ENCODE peak calls at places on chromosomes 2 and 18, in four cellular contexts. F is HCT116, O is body of pancreas, Y is erythroblast. W is an unnamed sample.
A peak's percentile ranks its signal among the peaks of the same experiment; 100 is the strongest.

GRCh38 chr2:151632993-151633592 is 101.2 kb downstream of the NEB start:
- DNase-seq in Y (peak; percentile 20), F (peak; percentile 3), O (no peak), W (peak; percentile 19)

GRCh38 chr2:44836174-44836573 is 105.3 kb upstream of the SIX3 start:
- DNase-seq in F (no peak), O (no peak), Y (no peak), W (no peak)

GRCh38 chr2:9554841-9555337 is 741 bp downstream of the ADAM17 start:
- DNase-seq in Y (peak; percentile 89), O (peak; percentile 27), F (no peak), W (peak; percentile 90)

GRCh38 chr2:43464546-43464945 is 131.3 kb downstream of the THADA start:
- DNase-seq in Y (no peak), F (no peak), O (no peak), W (no peak)

GRCh38 chr2:232146294-232146693 is 184.8 kb downstream of the DIS3L2 start:
- DNase-seq in O (no peak), F (no peak), Y (no peak), W (no peak)

GRCh38 chr2:85213404-85213803 is 80.2 kb downstream of the TCF7L1 start:
- DNase-seq in Y (no peak), F (no peak), O (no peak), W (no peak)

GRCh38 chr2:229798446-229799147 is 84.2 kb upstream of the DNER start:
- DNase-seq in Y (no peak), O (no peak), F (no peak), W (no peak)

GRCh38 chr2:84865181-84865783 is 15.6 kb downstream of the TRABD2A start:
- DNase-seq in Y (peak; percentile 7), F (no peak), O (no peak), W (peak; percentile 52)

GRCh38 chr2:145273840-145274239 is 753.9 kb upstream of the ZEB2 start:
- DNase-seq in O (no peak), F (peak; percentile 27), Y (peak; percentile 32), W (no peak)

GRCh38 chr18:57410749-57411148 is 24.4 kb upstream of the ONECUT2 start:
- DNase-seq in Y (no peak), O (no peak), F (no peak), W (no peak)

GRCh38 chr18:37564796-37565137 is 831 bp downstream of the CELF4 start:
- DNase-seq in Y (peak; percentile 31), F (no peak), O (peak; percentile 62), W (no peak)

GRCh38 chr18:13269599-13270011 is 51.0 kb downstream of the LDLRAD4 start:
- DNase-seq in O (no peak), Y (no peak), F (no peak), W (no peak)

GRCh38 chr2:211745295-211746097 is 793.1 kb downstream of the ERBB4 start:
- DNase-seq in Y (peak; percentile 61), O (peak; percentile 67), F (peak; percentile 51), W (peak; percentile 6)

GRCh38 chr2:40098786-40099470 is 319.9 kb upstream of the THUMPD2 start:
- DNase-seq in F (no peak), O (no peak), Y (no peak), W (no peak)

GRCh38 chr2:45585267-45585861 is 25.7 kb downstream of the SRBD1 start:
- DNase-seq in F (peak; percentile 26), Y (peak; percentile 58), O (peak; percentile 30), W (peak; percentile 43)

GRCh38 chr2:3447789-3448317 is 68.4 kb downstream of the TRAPPC12 start:
- DNase-seq in Y (no peak), O (no peak), F (no peak), W (no peak)

GRCh38 chr2:125713533-125713932 is 942.4 kb upstream of the GYPC start:
- DNase-seq in Y (no peak), F (no peak), O (no peak), W (no peak)

GRCh38 chr2:237393523-237393922 is 20.4 kb downstream of the COL6A3 start:
- DNase-seq in Y (no peak), O (no peak), F (no peak), W (no peak)

GRCh38 chr2:122414911-122415310 is 659.5 kb downstream of the TSN start:
- DNase-seq in Y (no peak), F (no peak), O (no peak), W (no peak)

GRCh38 chr2:237235383-237236095 is 149.8 kb downstream of the COPS8 start:
- DNase-seq in Y (no peak), O (peak; percentile 80), F (no peak), W (no peak)

GRCh38 chr2:12548906-12549305 is 167.8 kb upstream of the TRIB2 start:
- DNase-seq in O (no peak), Y (no peak), F (no peak), W (no peak)

GRCh38 chr18:24176727-24177416 is 38.0 kb downstream of the CABYR start:
- DNase-seq in F (peak; percentile 35), O (peak; percentile 53), Y (peak; percentile 73), W (peak; percentile 13)

GRCh38 chr18:3255611-3256165 is 6.2 kb upstream of the MYL12B start:
- DNase-seq in F (no peak), Y (no peak), O (no peak), W (no peak)

GRCh38 chr2:9196637-9197036 is 10.0 kb upstream of the ASAP2 start:
- DNase-seq in Y (no peak), F (no peak), O (no peak), W (no peak)

GRCh38 chr18:64872710-64873458 is 724.0 kb upstream of the LINC00305 start:
- DNase-seq in F (no peak), Y (no peak), O (no peak), W (no peak)

GRCh38 chr18:27378396-27379094 is 193.4 kb upstream of the CHST9 start:
- DNase-seq in F (no peak), O (peak; percentile 14), Y (no peak), W (no peak)

GRCh38 chr2:203446071-203446481 is 89.0 kb downstream of the RAPH1 start:
- DNase-seq in Y (peak; percentile 6), O (no peak), F (no peak), W (no peak)

GRCh38 chr2:172339431-172340010 is 87.9 kb upstream of the ITGA6 start:
- DNase-seq in O (peak; percentile 39), F (no peak), Y (no peak), W (no peak)

GRCh38 chr2:234136461-234136860 is 86.0 kb downstream of the SPP2 start:
- DNase-seq in F (no peak), O (no peak), Y (no peak), W (peak; percentile 53)

GRCh38 chr2:188983427-188984101 is 9.4 kb downstream of the COL3A1 start:
- DNase-seq in Y (no peak), F (peak; percentile 34), O (no peak), W (no peak)

GRCh38 chr2:26892133-26892532 is 44.2 kb downstream of the DPYSL5 start:
- DNase-seq in Y (no peak), F (no peak), O (no peak), W (no peak)

GRCh38 chr2:67839668-67840067 is 223.1 kb downstream of the C1D start:
- DNase-seq in O (no peak), F (no peak), Y (no peak), W (no peak)

GRCh38 chr2:67842375-67842959 is 220.3 kb downstream of the C1D start:
- DNase-seq in F (no peak), O (no peak), Y (no peak), W (no peak)

GRCh38 chr2:67841711-67842110 is 221.1 kb downstream of the C1D start:
- DNase-seq in Y (no peak), F (no peak), O (no peak), W (no peak)

GRCh38 chr2:67839242-67839641 is 223.6 kb downstream of the C1D start:
- DNase-seq in F (no peak), O (no peak), Y (no peak), W (no peak)

DNA sequence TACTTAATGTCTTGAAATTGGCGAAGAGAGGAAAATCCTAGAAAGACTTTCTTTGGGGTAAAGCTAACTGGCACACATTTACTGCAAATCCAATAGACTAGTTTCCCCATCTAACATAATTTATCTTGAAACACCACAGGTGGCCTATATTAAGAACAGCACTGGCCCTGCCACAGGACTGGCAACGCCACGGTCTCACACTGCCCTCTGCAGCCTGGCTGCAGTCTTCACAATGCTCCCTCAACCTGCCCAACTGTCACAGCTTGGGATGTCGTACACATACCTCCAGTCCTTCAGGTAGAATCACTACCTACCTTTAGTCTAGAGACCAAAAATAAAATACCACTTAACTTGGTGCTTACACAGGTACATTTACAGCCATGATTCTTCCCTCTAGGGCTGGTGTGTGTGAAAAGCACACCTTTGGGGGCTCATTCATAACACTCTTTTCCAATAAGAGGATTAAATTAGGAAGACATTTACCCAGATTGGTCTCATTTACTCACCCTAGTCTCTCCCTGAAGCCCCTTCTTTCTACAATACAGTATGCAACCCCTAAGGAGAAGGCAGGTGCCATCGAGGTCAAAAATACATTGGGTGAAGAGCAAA is 222.2 kb downstream of the C1D start:
- DNase-seq in F (peak; percentile 32), Y (peak; percentile 48), O (peak; percentile 89), W (peak; percentile 46)
- TF ChIP-seq POLR2A in F (no peak), Y (no peak), O (no peak), W (no peak)

GRCh38 chr2:199911052-199911876 is at the start of gene C2orf69:
- DNase-seq in F (peak; percentile 99), O (peak; percentile 97), Y (peak; percentile 97), W (peak; percentile 87)
- TF ChIP-seq POLR2A in F (peak; percentile 75), O (peak; percentile 89), Y (peak; percentile 95), W (peak; percentile 78)

GRCh38 chr2:63858291-63858690 is 16.6 kb downstream of the UGP2 start:
- DNase-seq in O (no peak), Y (no peak), F (no peak), W (no peak)
- TF ChIP-seq POLR2A in O (no peak), Y (no peak), F (no peak), W (no peak)

GRCh38 chr18:5543854-5544389 is at the start of gene EPB41L3:
- DNase-seq in Y (no peak), O (peak; percentile 28), F (no peak), W (no peak)
- TF ChIP-seq POLR2A in Y (no peak), O (peak; percentile 53), F (no peak), W (no peak)

DNA sequence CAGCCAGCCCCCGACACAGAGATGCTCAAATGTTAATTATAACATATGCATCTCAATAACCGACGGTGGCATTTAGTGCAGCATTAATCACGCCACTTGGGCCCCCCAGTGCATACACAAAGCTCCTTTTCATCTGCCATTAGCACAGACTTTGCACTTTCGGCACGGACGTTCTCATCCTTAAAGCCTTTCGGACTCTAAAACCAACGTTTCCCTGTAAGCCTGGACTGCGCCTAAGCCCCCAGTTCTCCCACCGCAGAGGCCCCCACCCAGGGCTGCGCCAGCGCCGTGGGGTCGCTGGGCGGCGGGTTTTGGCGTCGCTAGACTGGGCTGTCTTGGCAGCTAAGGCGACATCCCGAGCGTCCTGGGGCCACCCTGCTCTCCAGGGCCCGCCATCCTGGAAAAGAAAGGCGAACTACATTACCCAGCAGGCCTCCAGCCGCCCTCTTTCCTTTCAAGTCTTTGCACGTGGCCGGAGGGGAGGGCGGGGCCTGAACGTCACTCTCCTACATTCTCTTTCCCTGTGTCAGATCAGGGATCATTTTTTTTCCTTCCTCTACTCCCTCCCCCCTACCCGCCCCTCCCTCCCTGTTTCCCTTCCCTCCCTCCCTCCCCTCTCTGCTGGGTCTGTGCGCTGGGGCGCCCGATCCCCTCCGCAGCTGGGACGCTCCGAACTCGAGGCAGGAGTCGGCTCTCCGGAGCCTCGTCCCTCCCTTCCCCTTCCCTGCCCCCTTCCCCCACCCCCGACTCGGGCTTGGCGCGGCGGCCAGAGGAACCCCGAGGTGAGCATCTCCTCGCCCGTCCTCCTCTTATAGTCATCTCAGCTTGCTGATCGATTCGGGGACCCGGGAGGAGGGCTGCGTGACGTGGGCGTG is at the start of gene CTIF:
- DNase-seq in O (peak; percentile 95), Y (peak; percentile 87), F (peak; percentile 91), W (peak; percentile 94)
- TF ChIP-seq POLR2A in O (peak; percentile 57), Y (no peak), F (no peak), W (peak; percentile 37)